ENCODE peak calls at places on chromosomes 5 and 9, in seven cellular contexts. I, T, F, V, P, S and M are unnamed samples.
A peak's percentile ranks its signal among the peaks of the same experiment; 100 is the strongest.

GRCh38 chr5:124555179-124555578 is 191.3 kb downstream of the ZNF608 start:
- DNase-seq in F (no peak), V (no peak), T (no peak), I (no peak), P (no peak), S (no peak), M (no peak)

GRCh38 chr9:125146247-125146646 is 2.9 kb upstream of the SCAI start:
- DNase-seq in P (no peak), I (no peak), T (no peak), S (no peak), V (no peak), F (no peak), M (no peak)

GRCh38 chr5:32852535-32852934 is 141.4 kb downstream of the NPR3 start:
- DNase-seq in V (no peak), I (no peak), F (no peak), P (peak; percentile 52), T (no peak), S (peak; percentile 22), M (no peak)

GRCh38 chr5:138276402-138277054 is 2.1 kb upstream of the GFRA3 start:
- DNase-seq in V (no peak), F (no peak), S (peak; percentile 54), T (no peak), P (no peak), I (peak; percentile 42), M (no peak)

GRCh38 chr5:963673-964531 is 44.7 kb upstream of the NKD2 start:
- DNase-seq in I (peak; percentile 80), F (no peak), P (no peak), T (no peak), S (no peak), V (peak; percentile 85), M (no peak)

GRCh38 chr5:79893485-79893884 is 97.6 kb downstream of the MTX3 start:
- DNase-seq in T (no peak), P (no peak), V (no peak), F (no peak), S (no peak), I (no peak), M (no peak)

GRCh38 chr5:64914396-64914795 is 145.7 kb downstream of the CWC27 start:
- DNase-seq in T (no peak), F (no peak), S (no peak), P (no peak), V (no peak), I (no peak), M (no peak)

GRCh38 chr5:169695025-169695625 is 58.0 kb downstream of the DOCK2 start:
- DNase-seq in F (no peak), S (no peak), V (no peak), P (no peak), T (no peak), I (no peak), M (no peak)

GRCh38 chr5:94618029-94618492 is 343 bp downstream of the KIAA0825 start:
- DNase-seq in P (no peak), S (peak; percentile 35), I (peak; percentile 50), T (no peak), V (peak; percentile 58), F (peak; percentile 36), M (peak; percentile 53)

GRCh38 chr5:2919310-2920018 is 168.0 kb upstream of the IRX2 start:
- DNase-seq in V (no peak), T (no peak), I (no peak), F (no peak), S (no peak), P (no peak), M (no peak)

GRCh38 chr5:123086376-123087055 is 2.5 kb upstream of the PRDM6 start:
- DNase-seq in S (no peak), T (no peak), I (peak; percentile 52), P (peak; percentile 75), F (no peak), V (no peak), M (no peak)

GRCh38 chr9:133063500-133064231 is 1.9 kb downstream of the CEL start:
- DNase-seq in I (peak; percentile 44), F (no peak), T (no peak), S (no peak), V (no peak), P (no peak), M (no peak)

DNA sequence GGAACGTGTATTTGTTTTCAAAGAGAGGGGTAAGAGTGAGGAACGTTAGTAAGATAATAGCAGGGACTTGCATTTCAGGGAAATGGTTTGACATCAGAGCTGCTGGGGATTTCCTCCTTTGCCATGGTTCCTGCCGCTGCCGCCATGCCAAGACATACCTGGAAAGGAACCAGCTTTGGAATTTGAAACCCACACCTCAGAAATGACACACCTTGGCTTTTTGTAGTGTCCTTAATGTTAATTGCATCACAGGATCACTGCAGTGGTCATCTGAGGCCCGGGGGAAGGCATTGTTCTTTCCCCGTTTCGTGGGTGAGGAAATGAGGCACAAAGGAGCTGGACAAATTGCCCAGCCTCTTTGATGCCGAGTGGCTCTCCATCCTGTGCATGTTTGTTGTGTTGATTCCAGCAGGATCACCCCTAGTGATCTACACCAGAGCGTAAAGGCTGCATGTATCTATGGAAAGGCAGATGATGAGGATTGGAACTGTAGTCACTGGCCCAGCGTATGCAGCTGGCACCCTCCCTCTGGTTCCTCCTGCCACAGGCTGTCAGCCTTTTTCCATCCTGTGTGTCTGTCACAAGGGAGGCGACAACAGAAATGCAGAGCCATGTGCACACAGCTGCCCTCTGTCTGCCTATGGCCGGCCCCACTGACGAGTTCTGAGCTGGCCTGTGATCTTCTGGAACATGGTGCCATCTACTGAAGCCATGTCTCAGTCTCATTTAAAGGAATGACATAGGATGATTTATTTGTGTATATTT is 37.8 kb downstream of the SLC46A2 start:
- DNase-seq in P (no peak), I (no peak), V (no peak), S (no peak), T (no peak), F (no peak), M (no peak)
- TF ChIP-seq JUND in P (no peak), I (no peak), V (no peak), S (no peak), T (no peak), F (no peak), M (no peak)

GRCh38 chr9:130110166-130110565 is 56.5 kb downstream of the GPR107 start:
- DNase-seq in F (no peak), I (no peak), V (no peak), P (no peak), S (no peak), T (no peak), M (no peak)
- TF ChIP-seq JUND in F (no peak), I (no peak), V (no peak), P (no peak), S (no peak), T (no peak), M (no peak)

GRCh38 chr9:135299239-135299590 is 180.4 kb upstream of the PPP1R26 start:
- DNase-seq in F (no peak), I (no peak), S (no peak), P (peak; percentile 32), T (no peak), V (no peak), M (no peak)

GRCh38 chr9:135296783-135297715 is 182.5 kb upstream of the PPP1R26 start:
- DNase-seq in T (no peak), P (no peak), V (no peak), S (no peak), F (no peak), I (peak; percentile 77), M (no peak)

GRCh38 chr9:135297716-135298075 is 181.9 kb upstream of the PPP1R26 start:
- DNase-seq in F (no peak), T (no peak), I (no peak), S (no peak), V (no peak), P (no peak), M (no peak)

GRCh38 chr9:135294826-135295225 is 184.8 kb upstream of the PPP1R26 start:
- DNase-seq in F (peak; percentile 12), S (no peak), P (no peak), V (no peak), I (no peak), T (no peak), M (no peak)

DNA sequence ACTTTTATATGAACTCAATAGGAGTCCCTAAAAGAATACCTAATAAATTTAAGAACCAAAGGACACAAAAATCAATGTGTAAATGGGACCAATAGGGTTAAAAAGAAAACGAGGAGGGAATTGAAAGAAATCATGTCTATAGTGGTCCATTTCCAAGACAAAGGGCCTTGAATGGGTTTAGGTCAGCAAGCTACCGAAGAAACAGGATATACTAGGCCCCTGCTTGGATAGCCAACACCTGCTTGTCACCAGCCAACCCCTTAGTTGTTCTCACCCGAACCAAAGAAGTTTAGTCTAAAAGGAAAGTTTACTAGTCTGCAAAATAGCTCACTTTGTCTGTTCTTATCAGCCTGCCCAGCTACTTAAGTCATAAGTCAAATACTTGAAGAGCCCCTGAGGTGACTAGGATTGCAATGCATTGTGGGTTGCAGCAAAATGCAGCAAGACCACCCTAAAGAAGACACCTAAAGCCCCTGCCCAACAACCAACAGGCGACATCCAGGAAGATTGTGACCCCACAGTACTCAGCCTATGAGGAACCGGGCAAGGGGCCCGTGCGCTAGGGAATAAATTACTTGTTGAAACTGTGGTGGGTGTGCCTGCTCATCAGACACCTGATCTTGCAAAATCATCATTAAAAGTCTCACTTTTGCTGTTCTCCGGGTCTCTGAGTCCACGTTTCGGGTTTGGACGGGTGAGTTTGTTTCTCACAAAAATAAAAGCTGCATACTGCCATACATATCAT is 183.9 kb upstream of the PPP1R26 start:
- DNase-seq in P (no peak), T (no peak), I (no peak), S (no peak), V (no peak), F (no peak), M (no peak)
- TF ChIP-seq JUND in P (no peak), T (no peak), I (no peak), S (no peak), V (no peak), F (no peak), M (no peak)

GRCh38 chr9:18942801-18943200 is 90.2 kb downstream of the SAXO1 start:
- DNase-seq in T (no peak), S (no peak), I (no peak), P (no peak), F (no peak), V (no peak), M (no peak)

GRCh38 chr9:18939943-18940342 is 93.1 kb downstream of the SAXO1 start:
- DNase-seq in T (no peak), S (no peak), I (no peak), V (peak; percentile 34), F (no peak), P (no peak), M (no peak)

GRCh38 chr9:18935521-18935920 is 97.5 kb downstream of the SAXO1 start:
- DNase-seq in S (no peak), I (no peak), F (no peak), P (no peak), T (no peak), V (no peak), M (no peak)

GRCh38 chr9:18936094-18936871 is 96.7 kb downstream of the SAXO1 start:
- DNase-seq in T (no peak), F (no peak), S (no peak), I (peak; percentile 42), V (no peak), P (no peak), M (no peak)

DNA sequence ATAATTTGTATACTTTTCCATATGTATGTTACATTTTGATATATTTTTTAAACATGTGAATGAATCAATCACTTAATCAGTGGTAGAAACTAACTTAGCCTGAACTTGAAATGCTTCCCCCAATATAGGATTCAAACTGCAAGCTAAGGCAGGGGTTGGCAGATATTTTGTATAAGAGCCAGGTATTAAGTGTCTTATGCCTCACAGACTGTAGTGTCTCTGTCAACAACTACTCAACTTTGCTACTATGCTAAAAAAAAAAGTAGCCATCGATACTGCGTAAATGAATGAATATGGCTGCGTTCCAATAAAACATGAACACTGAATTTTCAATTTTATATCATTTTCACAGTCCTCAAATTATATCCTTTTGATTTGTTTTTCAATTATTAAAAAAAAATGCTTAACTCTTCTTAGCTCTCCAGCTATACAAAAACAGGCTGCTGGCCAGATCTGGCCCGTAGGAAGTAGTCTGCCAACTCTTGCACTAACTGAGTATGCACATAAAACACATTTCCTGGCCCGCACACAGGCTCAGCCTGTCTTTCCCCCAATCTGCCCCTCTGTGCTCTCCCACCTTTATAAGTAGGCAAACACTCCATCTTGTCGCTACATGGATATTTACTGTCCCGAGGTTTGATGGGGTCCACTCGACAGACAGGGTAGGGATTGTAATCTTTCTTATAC is 91.8 kb downstream of the SAXO1 start:
- DNase-seq in I (no peak), T (no peak), S (no peak), F (no peak), V (no peak), P (no peak), M (no peak)
- TF ChIP-seq JUND in I (no peak), T (no peak), S (no peak), F (no peak), V (no peak), P (no peak), M (no peak)